ENCODE peak calls at places on chromosome 16, in eight cellular contexts. J, U, C, X, O, I, N and G are unnamed samples.

GRCh38 chr16:58500329-58501241 is 642 bp downstream of the NDRG4 start:
- DNase-seq in J (no peak), O (peak), C (no peak), I (no peak), N (no peak), X (no peak), U (no peak), G (no peak)

GRCh38 chr16:14304891-14305459 is 233.9 kb downstream of the MRTFB start:
- DNase-seq in X (no peak), J (no peak), O (no peak), C (no peak), U (no peak), N (no peak), I (no peak), G (no peak)

GRCh38 chr16:76946879-76947278 is 244.1 kb upstream of the MON1B start:
- DNase-seq in J (no peak), U (no peak), N (no peak), O (no peak), X (no peak), C (no peak), I (no peak), G (no peak)

GRCh38 chr16:46757339-46758050 is 9.4 kb upstream of the MYLK3 start:
- DNase-seq in C (no peak), X (no peak), N (no peak), U (no peak), J (no peak), O (no peak), I (no peak), G (no peak)

GRCh38 chr16:79089735-79090284 is 510.7 kb downstream of the MAF start:
- DNase-seq in J (no peak), U (no peak), N (no peak), C (no peak), X (no peak), O (peak), I (no peak), G (no peak)

GRCh38 chr16:57703416-57704010 is 8.9 kb downstream of the DRC7 start:
- DNase-seq in C (no peak), N (no peak), J (no peak), U (no peak), X (no peak), O (no peak), I (no peak), G (no peak)

GRCh38 chr16:84746231-84746630 is 46.4 kb downstream of the USP10 start:
- DNase-seq in N (no peak), J (no peak), O (no peak), I (no peak), C (no peak), X (no peak), U (no peak), G (no peak)

GRCh38 chr16:49876716-49877129 is 20.8 kb upstream of the ZNF423 start:
- DNase-seq in J (no peak), O (peak), C (no peak), I (no peak), X (peak), N (no peak), U (no peak), G (no peak)

GRCh38 chr16:55325458-55326109 is 1.6 kb downstream of the IRX6 start:
- DNase-seq in U (no peak), O (no peak), I (no peak), N (no peak), X (no peak), J (no peak), C (no peak), G (no peak)

GRCh38 chr16:13012591-13012990 is 111.2 kb downstream of the SHISA9 start:
- DNase-seq in I (no peak), U (no peak), C (no peak), O (no peak), J (no peak), N (no peak), X (no peak), G (no peak)

GRCh38 chr16:57608462-57609113 is 19.8 kb upstream of the ADGRG1 start:
- DNase-seq in U (no peak), C (no peak), X (no peak), N (no peak), J (no peak), O (peak), I (no peak), G (no peak)

GRCh38 chr16:56436258-56436657 is 10.9 kb upstream of the AMFR start:
- DNase-seq in C (no peak), O (no peak), N (no peak), U (no peak), I (no peak), X (no peak), J (no peak), G (no peak)

GRCh38 chr16:89352091-89352681 is 134.7 kb downstream of the ZNF778 start:
- DNase-seq in X (no peak), J (no peak), I (no peak), C (no peak), N (no peak), O (peak), U (no peak), G (no peak)

GRCh38 chr16:89658221-89658879 is 714 bp downstream of the SPATA33 start:
- DNase-seq in J (no peak), O (peak), N (no peak), U (no peak), X (no peak), C (no peak), I (no peak), G (no peak)

GRCh38 chr16:70476272-70477020 is 22.1 kb downstream of the FCSK start:
- DNase-seq in X (no peak), O (peak), U (no peak), J (no peak), C (no peak), N (no peak), I (no peak), G (no peak)

GRCh38 chr16:71894229-71894920 is 956 bp upstream of the IST1 start:
- DNase-seq in X (peak), O (peak), N (no peak), C (peak), U (peak), I (no peak), J (no peak), G (no peak)

GRCh38 chr16:2398520-2398919 is 30.7 kb upstream of the CCNF start:
- DNase-seq in N (no peak), O (no peak), U (no peak), X (no peak), C (no peak), J (no peak), I (no peak), G (no peak)

GRCh38 chr16:20675488-20676267 is 21.8 kb downstream of the ACSM1 start:
- DNase-seq in J (no peak), C (no peak), O (peak), X (no peak), N (no peak), I (no peak), U (no peak), G (no peak)

GRCh38 chr16:30985401-30986128 is 558 bp downstream of the HSD3B7 start:
- DNase-seq in C (no peak), J (no peak), N (no peak), X (no peak), U (no peak), I (no peak), O (no peak), G (no peak)

GRCh38 chr16:8859913-8860881 is 8.6 kb downstream of the CARHSP1 start:
- DNase-seq in J (no peak), U (no peak), O (no peak), I (no peak), X (no peak), N (no peak), C (no peak), G (no peak)

GRCh38 chr16:17313085-17313611 is 157.6 kb downstream of the XYLT1 start:
- DNase-seq in U (no peak), I (no peak), X (peak), O (no peak), J (peak), C (no peak), N (no peak), G (no peak)

GRCh38 chr16:67804853-67805542 is 1.4 kb downstream of the RANBP10 start:
- DNase-seq in C (no peak), O (peak), X (no peak), N (no peak), J (no peak), I (no peak), U (no peak), G (no peak)

GRCh38 chr16:46690281-46691178 is 1.1 kb downstream of the ORC6 start:
- DNase-seq in J (no peak), I (no peak), U (no peak), N (no peak), X (peak), C (no peak), O (no peak), G (no peak)

GRCh38 chr16:28027055-28027454 is 36.5 kb downstream of the GSG1L start:
- DNase-seq in J (no peak), U (no peak), I (no peak), X (no peak), C (no peak), O (no peak), N (no peak), G (no peak)

GRCh38 chr16:24007934-24008333 is 172.2 kb downstream of the PRKCB start:
- DNase-seq in J (no peak), U (no peak), O (no peak), C (no peak), X (no peak), N (no peak), I (no peak), G (no peak)

GRCh38 chr16:3580686-3581085 is 3.5 kb upstream of the NLRC3 start:
- DNase-seq in I (no peak), O (no peak), N (no peak), C (no peak), U (no peak), X (no peak), J (no peak), G (no peak)

GRCh38 chr16:30053376-30054015 is 12.1 kb upstream of the ALDOA start:
- DNase-seq in U (no peak), I (no peak), O (no peak), J (no peak), C (no peak), X (no peak), N (no peak), G (no peak)

GRCh38 chr16:49274936-49275730 is 6.5 kb downstream of the CBLN1 start:
- DNase-seq in N (no peak), C (no peak), I (no peak), X (peak), J (no peak), U (no peak), O (no peak), G (no peak)